ENCODE peak calls at places on chromosomes 1 and 21, in eight cellular contexts. O is lower lobe of right lung, U is epithelial cell of esophagus, A is stromal cell of bone marrow, L is endothelial cell, B is ovary, I is NCI-H187 treated with DMSO at 0.1 percent for 48 hours, Z is Ammon's horn. G is an unnamed sample.

GRCh38 chr1:179016694-179017382 is 8.9 kb upstream of the FAM20B start:
- DNase-seq in O (peak; percentile 92), U (peak; percentile 91), A (peak; percentile 96), L (no peak), B (peak; percentile 46), I (no peak), Z (peak; percentile 92), G (peak; percentile 96)

GRCh38 chr1:1281533-1282321 is 1.5 kb downstream of the SCNN1D start:
- DNase-seq in O (peak; percentile 84), U (peak; percentile 87), A (no peak), L (no peak), B (no peak), I (no peak), Z (no peak), G (peak; percentile 59)

GRCh38 chr21:36456714-36457399 is 23.1 kb downstream of the CLDN14 start:
- DNase-seq in O (no peak), U (peak; percentile 56), A (peak; percentile 42), L (peak; percentile 43), B (no peak), I (no peak), Z (no peak), G (no peak)

GRCh38 chr1:150507912-150508864 is at the start of gene ECM1:
- DNase-seq in O (peak; percentile 42), U (peak; percentile 83), A (peak; percentile 61), L (no peak), B (peak; percentile 46), I (no peak), Z (no peak), G (peak; percentile 92)

GRCh38 chr1:2230781-2231666 is 2.9 kb downstream of the SKI start:
- DNase-seq in O (peak; percentile 58), U (no peak), A (no peak), L (no peak), B (no peak), I (no peak), Z (peak; percentile 79), G (peak; percentile 44)

GRCh38 chr1:39214021-39214713 is 9.7 kb downstream of the MACF1 start:
- DNase-seq in O (peak; percentile 57), U (peak; percentile 76), A (no peak), L (no peak), B (no peak), I (no peak), Z (peak; percentile 87), G (peak; percentile 85)

GRCh38 chr1:24999426-24999825 is 69.3 kb upstream of the RUNX3 start:
- DNase-seq in O (no peak), U (no peak), A (no peak), L (no peak), B (no peak), I (no peak), Z (no peak), G (no peak)

GRCh38 chr1:119001181-119002018 is 13.3 kb upstream of the TBX15 start:
- DNase-seq in O (no peak), U (no peak), A (no peak), L (no peak), B (no peak), I (no peak), Z (no peak), G (no peak)

GRCh38 chr1:61588736-61589381 is 136.1 kb downstream of the TM2D1 start:
- DNase-seq in O (peak; percentile 53), U (peak; percentile 80), A (no peak), L (peak; percentile 72), B (no peak), I (no peak), Z (no peak), G (peak; percentile 63)

GRCh38 chr1:45976623-45977022 is 155.8 kb downstream of the PIK3R3 start:
- DNase-seq in O (no peak), U (no peak), A (no peak), L (no peak), B (no peak), I (no peak), Z (no peak), G (no peak)

GRCh38 chr1:3987669-3988235 is 87.7 kb upstream of the C1orf174 start:
- DNase-seq in O (no peak), U (no peak), A (no peak), L (no peak), B (no peak), I (no peak), Z (no peak), G (no peak)

GRCh38 chr1:229980009-229980408 is 87.0 kb upstream of the GALNT2 start:
- DNase-seq in O (no peak), U (peak; percentile 82), A (no peak), L (no peak), B (no peak), I (no peak), Z (no peak), G (no peak)

GRCh38 chr21:33261635-33262034 is 4.5 kb upstream of the IL10RB start:
- DNase-seq in O (peak; percentile 62), U (no peak), A (no peak), L (no peak), B (no peak), I (no peak), Z (no peak), G (peak; percentile 83)

GRCh38 chr1:157239936-157240335 is 101.7 kb upstream of the ETV3 start:
- DNase-seq in O (no peak), U (no peak), A (no peak), L (no peak), B (no peak), I (no peak), Z (no peak), G (no peak)

GRCh38 chr1:154371436-154371835 is 33.7 kb upstream of the IL6R start:
- DNase-seq in O (no peak), U (no peak), A (no peak), L (no peak), B (no peak), I (no peak), Z (no peak), G (no peak)

GRCh38 chr1:18342744-18343143 is 138.0 kb upstream of the KLHDC7A start:
- DNase-seq in O (no peak), U (no peak), A (no peak), L (no peak), B (no peak), I (no peak), Z (no peak), G (no peak)

GRCh38 chr21:32392880-32393676 is at the start of gene URB1:
- DNase-seq in O (peak; percentile 95), U (peak; percentile 91), A (peak; percentile 59), L (peak; percentile 84), B (peak; percentile 93), I (peak; percentile 56), Z (peak; percentile 95), G (peak; percentile 84)

GRCh38 chr1:114093624-114094302 is 59.9 kb downstream of the SYT6 start:
- DNase-seq in O (no peak), U (peak; percentile 74), A (peak; percentile 10), L (no peak), B (no peak), I (no peak), Z (no peak), G (peak; percentile 28)

GRCh38 chr1:119675349-119676343 is 27.6 kb upstream of the ZNF697 start:
- DNase-seq in O (peak; percentile 60), U (peak; percentile 91), A (peak; percentile 86), L (peak; percentile 78), B (peak; percentile 81), I (peak; percentile 8), Z (peak; percentile 92), G (peak; percentile 87)

GRCh38 chr1:118302145-118302544 is 117.1 kb upstream of the SPAG17 start:
- DNase-seq in O (no peak), U (no peak), A (peak; percentile 37), L (no peak), B (no peak), I (no peak), Z (no peak), G (peak; percentile 28)

GRCh38 chr1:42306977-42307376 is 28.1 kb downstream of the FOXJ3 start:
- DNase-seq in O (no peak), U (no peak), A (no peak), L (no peak), B (no peak), I (no peak), Z (no peak), G (no peak)

GRCh38 chr1:246971322-246971721 is 36.5 kb downstream of the ZNF695 start:
- DNase-seq in O (peak; percentile 57), U (peak; percentile 19), A (peak; percentile 20), L (peak; percentile 11), B (peak; percentile 51), I (no peak), Z (peak; percentile 53), G (peak; percentile 33)

GRCh38 chr1:213986020-213986924 is 1.5 kb upstream of the PROX1 start:
- DNase-seq in O (no peak), U (peak; percentile 3), A (no peak), L (no peak), B (no peak), I (no peak), Z (no peak), G (no peak)

GRCh38 chr1:7399514-7400125 is 371.5 kb upstream of the VAMP3 start:
- DNase-seq in O (no peak), U (no peak), A (no peak), L (no peak), B (no peak), I (no peak), Z (no peak), G (no peak)

GRCh38 chr1:78054972-78055371 is 9.2 kb downstream of the GIPC2 start:
- DNase-seq in O (no peak), U (no peak), A (no peak), L (no peak), B (no peak), I (no peak), Z (no peak), G (no peak)

GRCh38 chr1:9655836-9656235 is 4.3 kb downstream of the PIK3CD start:
- DNase-seq in O (no peak), U (no peak), A (no peak), L (no peak), B (no peak), I (no peak), Z (no peak), G (no peak)

GRCh38 chr1:23910553-23911246 is 2.5 kb downstream of the CNR2 start:
- DNase-seq in O (no peak), U (no peak), A (no peak), L (no peak), B (no peak), I (no peak), Z (no peak), G (no peak)

GRCh38 chr1:15820478-15820877 is 13.0 kb upstream of the UQCRHL start:
- DNase-seq in O (no peak), U (peak; percentile 64), A (no peak), L (no peak), B (no peak), I (no peak), Z (no peak), G (peak; percentile 69)

GRCh38 chr1:84936116-84936810 is 43.3 kb upstream of the LPAR3 start:
- DNase-seq in O (no peak), U (peak; percentile 76), A (peak; percentile 49), L (peak; percentile 35), B (no peak), I (no peak), Z (peak; percentile 92), G (peak; percentile 74)

GRCh38 chr1:30100186-30100862 is 623.1 kb downstream of the MATN1 start:
- DNase-seq in O (no peak), U (no peak), A (no peak), L (no peak), B (no peak), I (no peak), Z (no peak), G (no peak)

GRCh38 chr1:37755290-37755689 is 9.6 kb downstream of the EPHA10 start:
- DNase-seq in O (no peak), U (peak; percentile 46), A (no peak), L (no peak), B (no peak), I (no peak), Z (no peak), G (no peak)

GRCh38 chr1:186374313-186375151 is 521 bp downstream of the TPR start:
- DNase-seq in O (no peak), U (peak; percentile 47), A (peak; percentile 20), L (peak; percentile 5), B (no peak), I (no peak), Z (peak; percentile 13), G (peak; percentile 54)

GRCh38 chr1:173867141-173867752 is 542 bp downstream of the GAS5 start:
- DNase-seq in O (no peak), U (no peak), A (no peak), L (peak; percentile 29), B (peak; percentile 16), I (no peak), Z (no peak), G (no peak)

GRCh38 chr1:84946631-84947030 is 50.3 kb downstream of the MCOLN2 start:
- DNase-seq in O (no peak), U (peak; percentile 65), A (no peak), L (no peak), B (no peak), I (no peak), Z (no peak), G (peak; percentile 28)